ENCODE peak calls at places on chromosomes 1 and 21, in six cellular contexts. Q is thoracic aorta, J is A549, P is heart left ventricle, X is endothelial cell, I is astrocyte of the cerebellum. C is an unnamed sample.
A peak's percentile ranks its signal among the peaks of the same experiment; 100 is the strongest.

GRCh38 chr1:44646276-44646675 is 28.0 kb downstream of the TMEM53 start:
- DNase-seq in Q (no peak), J (no peak), P (no peak), X (no peak), I (peak; percentile 9), C (no peak)

GRCh38 chr1:151157067-151157531 is 650 bp downstream of the TNFAIP8L2 start:
- DNase-seq in Q (no peak), J (no peak), P (no peak), X (no peak), I (no peak), C (peak; percentile 85)

GRCh38 chr1:244049142-244049968 is 1.7 kb upstream of the ZBTB18 start:
- DNase-seq in Q (no peak), J (peak; percentile 38), P (peak; percentile 41), X (peak; percentile 50), I (no peak), C (peak; percentile 53)

GRCh38 chr1:245583575-245584330 is 429.0 kb downstream of the KIF26B start:
- DNase-seq in Q (no peak), J (no peak), P (no peak), X (no peak), I (no peak), C (no peak)

GRCh38 chr1:12384836-12385456 is 155.1 kb downstream of the VPS13D start:
- DNase-seq in Q (no peak), J (no peak), P (no peak), X (no peak), I (no peak), C (peak; percentile 49)

GRCh38 chr1:55702064-55702463 is 486.9 kb upstream of the USP24 start:
- DNase-seq in Q (no peak), J (no peak), P (no peak), X (peak; percentile 46), I (no peak), C (no peak)

GRCh38 chr1:227299238-227299637 is 19.1 kb downstream of the CDC42BPA start:
- DNase-seq in Q (no peak), J (no peak), P (no peak), X (no peak), I (no peak), C (no peak)

GRCh38 chr1:62306065-62306464 is 13.2 kb downstream of the KANK4 start:
- DNase-seq in Q (no peak), J (no peak), P (no peak), X (no peak), I (no peak), C (no peak)

GRCh38 chr1:201890806-201891450 is 2.2 kb downstream of the SHISA4 start:
- DNase-seq in Q (no peak), J (no peak), P (no peak), X (no peak), I (no peak), C (no peak)

GRCh38 chr1:66532798-66533783 is 862 bp upstream of the SGIP1 start:
- DNase-seq in Q (no peak), J (no peak), P (peak; percentile 54), X (peak; percentile 50), I (peak; percentile 44), C (peak; percentile 28)

GRCh38 chr21:43879348-43880110 is 14.5 kb downstream of the AGPAT3 start:
- DNase-seq in Q (no peak), J (no peak), P (no peak), X (no peak), I (no peak), C (no peak)

GRCh38 chr21:33950425-33951079 is 34.9 kb upstream of the ATP5PO start:
- DNase-seq in Q (no peak), J (no peak), P (no peak), X (no peak), I (no peak), C (peak; percentile 52)

GRCh38 chr1:109763646-109764415 is at the start of gene EPS8L3:
- DNase-seq in Q (no peak), J (no peak), P (peak; percentile 12), X (no peak), I (no peak), C (no peak)

GRCh38 chr1:247286134-247286670 is 30.3 kb downstream of the VN1R5 start:
- DNase-seq in Q (no peak), J (no peak), P (no peak), X (no peak), I (no peak), C (no peak)

GRCh38 chr1:152252157-152252556 is 28.2 kb upstream of the HRNR start:
- DNase-seq in Q (no peak), J (no peak), P (no peak), X (no peak), I (no peak), C (no peak)

GRCh38 chr1:24562625-24563024 is 6.7 kb downstream of the NCMAP start:
- DNase-seq in Q (no peak), J (no peak), P (no peak), X (no peak), I (no peak), C (no peak)

GRCh38 chr21:35469446-35469845 is 420.3 kb upstream of the RUNX1 start:
- DNase-seq in Q (no peak), J (no peak), P (no peak), X (no peak), I (no peak), C (no peak)

GRCh38 chr1:186082235-186082937 is 292.7 kb downstream of the TPR start:
- DNase-seq in Q (peak; percentile 59), J (no peak), P (peak; percentile 77), X (peak; percentile 36), I (peak; percentile 28), C (peak; percentile 25)

GRCh38 chr1:215082532-215083407 is at the start of gene KCNK2:
- DNase-seq in Q (no peak), J (no peak), P (no peak), X (peak; percentile 19), I (no peak), C (no peak)

GRCh38 chr21:39720126-39720778 is 24.7 kb upstream of the IGSF5 start:
- DNase-seq in Q (no peak), J (no peak), P (no peak), X (no peak), I (no peak), C (no peak)

GRCh38 chr1:43766086-43766784 is 58.9 kb downstream of the ST3GAL3 start:
- DNase-seq in Q (no peak), J (no peak), P (no peak), X (peak; percentile 37), I (no peak), C (no peak)

GRCh38 chr1:36094621-36095061 is 5.9 kb downstream of the ADPRS start:
- DNase-seq in Q (no peak), J (no peak), P (no peak), X (no peak), I (no peak), C (no peak)

GRCh38 chr1:41474490-41475271 is 9.8 kb downstream of the EDN2 start:
- DNase-seq in Q (no peak), J (no peak), P (no peak), X (no peak), I (no peak), C (no peak)

GRCh38 chr21:15433091-15433490 is 296.7 kb upstream of the USP25 start:
- DNase-seq in Q (no peak), J (no peak), P (no peak), X (no peak), I (no peak), C (no peak)

DNA sequence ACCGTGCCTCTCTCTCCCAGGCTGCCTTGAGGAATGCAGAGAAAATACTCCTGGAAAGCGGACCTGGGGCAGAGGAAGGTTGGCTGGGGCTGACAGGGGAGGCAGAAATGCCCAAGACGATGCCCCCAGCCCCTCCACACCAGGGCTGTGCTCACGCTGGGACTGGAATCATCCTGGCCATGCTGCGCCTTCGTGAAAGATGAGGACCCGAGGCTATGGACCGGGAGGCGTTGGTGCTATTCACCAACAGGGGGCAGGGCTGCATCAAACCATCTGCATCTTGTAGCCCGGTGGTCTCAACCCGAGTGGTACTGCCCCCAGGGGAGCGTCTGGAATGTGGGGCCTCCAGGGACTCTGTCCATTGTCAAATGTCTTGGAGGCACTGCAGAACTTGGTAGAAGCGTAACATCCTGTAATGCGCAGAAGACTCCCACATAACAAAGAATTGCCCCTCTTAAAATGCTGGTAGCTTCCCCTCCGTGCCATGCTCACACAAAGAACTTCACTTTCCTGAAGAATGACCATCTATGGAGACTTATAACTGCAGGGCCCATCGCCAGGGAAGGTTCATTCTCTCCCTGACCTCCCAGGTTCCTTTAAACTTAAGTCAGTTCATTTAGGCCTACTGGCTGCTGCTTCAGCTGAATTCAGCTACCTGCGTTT is 251.2 kb downstream of the RRAGC start:
- DNase-seq in Q (no peak), J (no peak), P (no peak), X (peak; percentile 61), I (no peak), C (peak; percentile 58)
- TF ChIP-seq CTCF in Q (no peak), J (peak; percentile 14), P (peak; percentile 38), X (peak; percentile 75), I (peak; percentile 59), C (peak; percentile 61)

DNA sequence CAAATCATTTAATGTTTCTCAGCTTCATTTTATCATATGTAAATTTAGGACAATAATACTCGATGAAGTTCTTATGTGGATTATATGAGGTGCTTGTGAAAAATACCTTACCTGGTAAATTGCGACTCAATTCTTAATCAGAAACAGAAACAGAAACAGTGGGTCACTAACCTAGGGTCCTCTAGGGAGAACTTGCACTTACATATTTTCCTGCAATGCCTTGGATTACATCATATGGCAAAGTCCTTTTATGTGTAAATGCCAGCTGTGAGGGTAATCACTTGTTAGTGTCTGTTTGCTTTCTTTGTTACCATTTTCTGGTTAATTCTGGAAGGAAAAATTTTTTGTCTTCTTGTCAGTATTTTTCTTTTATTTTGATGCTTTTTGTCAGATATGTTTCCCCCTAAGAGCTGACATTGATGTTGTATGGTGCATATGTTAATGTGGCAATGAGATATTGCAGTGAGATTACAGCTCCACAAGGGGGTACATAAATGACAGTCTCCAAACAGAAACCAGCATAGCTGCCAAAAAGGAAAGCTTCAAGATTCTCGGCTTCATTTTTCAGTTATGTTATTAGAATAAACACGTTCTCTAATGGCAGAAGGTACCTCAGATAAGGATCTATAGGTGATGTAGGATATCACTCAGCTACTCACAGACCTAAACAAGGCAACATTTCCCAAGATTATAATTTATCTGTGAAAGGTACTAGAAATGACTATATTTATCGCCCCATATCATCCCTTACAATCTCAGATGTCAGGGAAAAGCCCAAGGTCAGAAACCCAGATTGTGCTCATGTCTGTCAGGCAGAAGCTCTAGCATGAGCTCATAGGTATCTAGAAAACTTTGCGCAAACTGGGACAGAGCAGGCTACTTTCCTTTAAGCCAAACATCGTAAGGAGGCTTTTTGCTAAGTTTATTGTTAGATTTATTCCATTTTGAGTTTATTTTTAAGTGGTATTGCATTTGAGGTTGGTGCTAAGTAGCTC is 119.9 kb downstream of the FASLG start:
- DNase-seq in Q (no peak), J (no peak), P (no peak), X (no peak), I (no peak), C (no peak)
- TF ChIP-seq CTCF in Q (no peak), J (no peak), P (no peak), X (no peak), I (peak; percentile 12), C (peak; percentile 52)

DNA sequence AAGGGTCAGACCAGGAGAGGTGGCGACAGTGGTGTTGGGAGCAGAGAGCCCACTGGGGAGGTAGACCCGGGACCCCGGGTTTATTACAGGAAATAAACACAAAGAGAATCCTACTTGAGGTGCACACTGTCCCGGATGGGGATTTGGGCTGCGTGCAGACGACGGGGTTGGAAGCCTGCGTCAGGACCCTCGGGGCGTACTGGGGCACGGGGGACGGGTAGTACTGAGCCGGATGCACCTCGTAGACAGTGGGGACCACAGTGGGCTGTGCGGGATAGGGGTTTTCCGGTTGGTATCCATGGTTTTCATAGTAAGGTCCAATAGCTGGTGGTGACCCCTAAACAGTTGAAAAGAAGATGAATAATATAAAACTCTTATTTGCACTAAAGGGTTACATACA is 13.7 kb downstream of the TMPRSS2 start:
- DNase-seq in Q (no peak), J (no peak), P (no peak), X (no peak), I (no peak), C (no peak)
- TF ChIP-seq CTCF in Q (no peak), J (no peak), P (no peak), X (no peak), I (no peak), C (no peak)

GRCh38 chr1:81672766-81673165 is 128.0 kb upstream of the ADGRL2 start:
- DNase-seq in Q (no peak), J (no peak), P (no peak), X (no peak), I (no peak), C (no peak)
- TF ChIP-seq CTCF in Q (no peak), J (no peak), P (no peak), X (no peak), I (no peak), C (no peak)

C was measured in activated CD8-positive, alpha-beta T cell treated with anti-CD3 and anti-CD28 coated beads for 36 hours.